ENCODE peak calls at places on chromosomes 2 and 18, in four cellular contexts. M, S, D and E are unnamed samples.

GRCh38 chr2:36366491-36367120 is 11.0 kb downstream of the CRIM1 start:
- DNase-seq in M (no peak), S (no peak), D (no peak), E (no peak)

GRCh38 chr2:99488587-99488998 is 1.2 kb downstream of the REV1 start:
- DNase-seq in M (no peak), S (no peak), D (peak; percentile 40), E (no peak)

GRCh38 chr2:127254386-127254981 is 34.4 kb upstream of the CYP27C1 start:
- DNase-seq in M (no peak), S (no peak), D (no peak), E (peak; percentile 45)

GRCh38 chr2:122481717-122482116 is 726.3 kb downstream of the TSN start:
- DNase-seq in M (no peak), S (no peak), D (no peak), E (no peak)

GRCh38 chr2:112614201-112614840 is 29.9 kb downstream of the CHCHD5 start:
- DNase-seq in M (no peak), S (no peak), D (no peak), E (no peak)

GRCh38 chr2:67476808-67477790 is 80.0 kb downstream of the ETAA1 start:
- DNase-seq in M (no peak), S (peak; percentile 1), D (peak; percentile 6), E (peak; percentile 6)

GRCh38 chr18:28584726-28585125 is 407.8 kb upstream of the CDH2 start:
- DNase-seq in M (peak; percentile 34), S (peak; percentile 58), D (no peak), E (peak; percentile 12)

GRCh38 chr2:56291711-56292110 is 107.9 kb downstream of the CCDC85A start:
- DNase-seq in M (no peak), S (no peak), D (no peak), E (no peak)

GRCh38 chr2:128765822-128766221 is 447.2 kb upstream of the HS6ST1 start:
- DNase-seq in M (no peak), S (no peak), D (no peak), E (no peak)

GRCh38 chr2:27494284-27494943 is 586 bp downstream of the FNDC4 start:
- DNase-seq in M (no peak), S (no peak), D (no peak), E (peak; percentile 11)

GRCh38 chr18:34985963-34986362 is 55.2 kb upstream of the MAPRE2 start:
- DNase-seq in M (no peak), S (no peak), D (no peak), E (no peak)

GRCh38 chr2:157874278-157874825 is 1.8 kb downstream of the ACVR1 start:
- DNase-seq in M (no peak), S (no peak), D (no peak), E (peak; percentile 12)

GRCh38 chr2:20423847-20424246 is 23.0 kb upstream of the RHOB start:
- DNase-seq in M (no peak), S (no peak), D (no peak), E (no peak)

GRCh38 chr2:160670618-160671017 is 177.0 kb upstream of the RBMS1 start:
- DNase-seq in M (no peak), S (no peak), D (no peak), E (no peak)

GRCh38 chr2:199055336-199055735 is 402.4 kb downstream of the SATB2 start:
- DNase-seq in M (no peak), S (no peak), D (no peak), E (no peak)

GRCh38 chr18:48997985-48998831 is 47.4 kb upstream of the SMAD7 start:
- DNase-seq in M (peak; percentile 84), S (peak; percentile 93), D (no peak), E (peak; percentile 92)

GRCh38 chr2:31962757-31963361 is 47.9 kb downstream of the MEMO1 start:
- DNase-seq in M (no peak), S (no peak), D (no peak), E (no peak)

GRCh38 chr2:22890142-22890541 is 494.8 kb upstream of the KLHL29 start:
- DNase-seq in M (no peak), S (no peak), D (no peak), E (no peak)

GRCh38 chr2:25273985-25274550 is 67.7 kb downstream of the DNMT3A start:
- DNase-seq in M (no peak), S (no peak), D (no peak), E (no peak)

GRCh38 chr2:108287169-108287568 is 1.5 kb upstream of the SULT1C2 start:
- DNase-seq in M (no peak), S (no peak), D (no peak), E (no peak)

GRCh38 chr2:107529146-107529545 is 297.5 kb upstream of the RGPD4 start:
- DNase-seq in M (no peak), S (no peak), D (no peak), E (no peak)

GRCh38 chr18:51153659-51154371 is 43.7 kb downstream of the MEX3C start:
- DNase-seq in M (no peak), S (no peak), D (peak; percentile 57), E (no peak)

GRCh38 chr2:114201781-114202180 is 240.7 kb upstream of the DPP10 start:
- DNase-seq in M (no peak), S (no peak), D (no peak), E (no peak)

GRCh38 chr2:156892449-156893335 is 364.8 kb upstream of the GALNT5 start:
- DNase-seq in M (no peak), S (peak; percentile 16), D (peak; percentile 8), E (peak; percentile 23)

GRCh38 chr2:72112981-72113846 is 34.4 kb downstream of the CYP26B1 start:
- DNase-seq in M (no peak), S (no peak), D (no peak), E (no peak)